ENCODE peak calls at places on chromosomes 3 and 15, in four cellular contexts. Q is left ventricle myocardium inferior; L is AG09319; T is activated CD8-positive, alpha-beta memory T cell treated with anti-CD3 and anti-CD28 coated beads, Interleukin-2, amount 10 ng/mL, durations not matched to agents 7 days and 5 days. Y is an unnamed sample.

GRCh38 chr3:159775372-159775961 is 213.2 kb upstream of the IL12A start:
- DNase-seq in Q (peak), L (peak), T (no peak), Y (no peak)

GRCh38 chr3:23113455-23114171 is 89.5 kb upstream of the UBE2E2 start:
- DNase-seq in Q (no peak), L (no peak), T (no peak), Y (no peak)

GRCh38 chr15:71364117-71364584 is 248.9 kb downstream of the THSD4 start:
- DNase-seq in Q (no peak), L (no peak), T (no peak), Y (no peak)

GRCh38 chr15:50247819-50248650 is 17.5 kb downstream of the HDC start:
- DNase-seq in Q (peak), L (no peak), T (peak), Y (no peak)

GRCh38 chr3:148809835-148810234 is 17.8 kb upstream of the CPB1 start:
- DNase-seq in Q (no peak), L (no peak), T (no peak), Y (no peak)

GRCh38 chr15:49637857-49638256 is 17.0 kb downstream of the DTWD1 start:
- DNase-seq in Q (no peak), L (no peak), T (no peak), Y (no peak)

GRCh38 chr3:123695731-123696640 is 111.1 kb upstream of the HACD2 start:
- DNase-seq in Q (no peak), L (no peak), T (no peak), Y (no peak)

GRCh38 chr3:83235180-83235814 is 1473.9 kb upstream of the GBE1 start:
- DNase-seq in Q (no peak), L (no peak), T (no peak), Y (no peak)

GRCh38 chr15:83364541-83364940 is 80.1 kb upstream of the BNC1 start:
- DNase-seq in Q (no peak), L (no peak), T (no peak), Y (no peak)

GRCh38 chr15:51403072-51403878 is 61.8 kb downstream of the GLDN start:
- DNase-seq in Q (no peak), L (peak), T (peak), Y (peak)

GRCh38 chr15:33587773-33588172 is 277.0 kb downstream of the RYR3 start:
- DNase-seq in Q (no peak), L (no peak), T (no peak), Y (no peak)

GRCh38 chr3:56923546-56924224 is 121.9 kb upstream of the ARHGEF3 start:
- DNase-seq in Q (no peak), L (no peak), T (peak), Y (no peak)

GRCh38 chr3:49712166-49712565 is 7.3 kb downstream of the AMIGO3 start:
- DNase-seq in Q (no peak), L (no peak), T (no peak), Y (no peak)

GRCh38 chr15:79724312-79724711 is 172.5 kb downstream of the MTHFS start:
- DNase-seq in Q (no peak), L (no peak), T (no peak), Y (no peak)

GRCh38 chr3:18389108-18389733 is 35.9 kb downstream of the SATB1 start:
- DNase-seq in Q (no peak), L (no peak), T (no peak), Y (no peak)

GRCh38 chr3:116905805-116906204 is 196.2 kb downstream of the TUSC7 start:
- DNase-seq in Q (no peak), L (no peak), T (no peak), Y (no peak)

GRCh38 chr3:152241142-152242067 is 27.3 kb upstream of the MBNL1 start:
- DNase-seq in Q (no peak), L (no peak), T (no peak), Y (no peak)

GRCh38 chr3:188001052-188001567 is 152.8 kb upstream of the LPP start:
- DNase-seq in Q (no peak), L (no peak), T (no peak), Y (no peak)

GRCh38 chr15:79408041-79408440 is 24.1 kb upstream of the MINAR1 start:
- DNase-seq in Q (no peak), L (no peak), T (no peak), Y (peak)

GRCh38 chr3:148255981-148256969 is 441.4 kb upstream of the AGTR1 start:
- DNase-seq in Q (no peak), L (no peak), T (no peak), Y (peak)

GRCh38 chr3:131501949-131502348 is 822 bp downstream of the MRPL3 start:
- DNase-seq in Q (no peak), L (no peak), T (no peak), Y (no peak)

GRCh38 chr3:47899495-47900108 is 96.7 kb downstream of the DHX30 start:
- DNase-seq in Q (no peak), L (no peak), T (no peak), Y (no peak)

GRCh38 chr3:156174229-156174847 is 54.0 kb downstream of the KCNAB1 start:
- DNase-seq in Q (no peak), L (no peak), T (no peak), Y (peak)

GRCh38 chr3:172367205-172368105 is 80.8 kb downstream of the GHSR start:
- DNase-seq in Q (no peak), L (no peak), T (no peak), Y (no peak)

GRCh38 chr3:103002447-103002846 is 567.6 kb downstream of the ZPLD1 start:
- DNase-seq in Q (no peak), L (no peak), T (no peak), Y (no peak)

GRCh38 chr15:65906396-65906795 is 37.1 kb downstream of the RAB11A start:
- DNase-seq in Q (no peak), L (no peak), T (no peak), Y (no peak)

GRCh38 chr3:124395584-124396340 is 334.5 kb upstream of the UMPS start:
- DNase-seq in Q (peak), L (no peak), T (no peak), Y (no peak)

GRCh38 chr3:123392368-123392767 is 56.5 kb downstream of the ADCY5 start:
- DNase-seq in Q (no peak), L (no peak), T (no peak), Y (no peak)

GRCh38 chr15:100284191-100284590 is 57.6 kb downstream of the ADAMTS17 start:
- DNase-seq in Q (no peak), L (no peak), T (no peak), Y (peak)

GRCh38 chr3:177753498-177754155 is 556.3 kb upstream of the TBL1XR1 start:
- DNase-seq in Q (peak), L (no peak), T (no peak), Y (no peak)

GRCh38 chr15:45589296-45589695 is 2.1 kb downstream of the BLOC1S6 start:
- DNase-seq in Q (no peak), L (no peak), T (no peak), Y (no peak)

GRCh38 chr3:23840521-23840920 is 34.8 kb downstream of the UBE2E1 start:
- DNase-seq in Q (no peak), L (no peak), T (no peak), Y (no peak)

GRCh38 chr3:187758318-187758717 is 13.1 kb upstream of the BCL6 start:
- DNase-seq in Q (no peak), L (no peak), T (no peak), Y (no peak)

GRCh38 chr3:3461317-3461716 is 281.8 kb upstream of the CRBN start:
- DNase-seq in Q (no peak), L (no peak), T (no peak), Y (no peak)

GRCh38 chr3:150309557-150309956 is 98.5 kb upstream of the TSC22D2 start:
- DNase-seq in Q (no peak), L (no peak), T (no peak), Y (no peak)

GRCh38 chr3:115194461-115194860 is 47.4 kb upstream of the ZBTB20 start:
- DNase-seq in Q (no peak), L (no peak), T (no peak), Y (no peak)

GRCh38 chr3:29751647-29752263 is 470.9 kb downstream of the RBMS3 start:
- DNase-seq in Q (no peak), L (no peak), T (no peak), Y (no peak)

Y was measured in esophagus muscularis mucosa.